ENCODE peak calls at places on chromosome 4, in seven cellular contexts. I is NCI-H1105, M is epithelial cell of esophagus, C is SK-MEL-5, L is Ammon's horn, T is glomerular endothelial cell, J is mucosa of descending colon. R is an unnamed sample.

GRCh38 chr4:47639531-47639930 is 154.5 kb downstream of the ATP10D start:
- DNase-seq in I (no peak), M (peak), C (no peak), L (no peak), T (no peak), J (no peak), R (no peak)

GRCh38 chr4:123449780-123450179 is 53.2 kb downstream of the SPRY1 start:
- DNase-seq in I (no peak), M (peak), C (peak), L (no peak), T (peak), J (no peak), R (peak)

GRCh38 chr4:165505991-165506779 is 127.4 kb downstream of the CPE start:
- DNase-seq in I (no peak), M (peak), C (no peak), L (no peak), T (no peak), J (no peak), R (no peak)

GRCh38 chr4:147103403-147103946 is 157.8 kb upstream of the TTC29 start:
- DNase-seq in I (no peak), M (peak), C (no peak), L (peak), T (no peak), J (no peak), R (peak)

GRCh38 chr4:19039816-19040215 is 1018.3 kb upstream of the LCORL start:
- DNase-seq in I (no peak), M (no peak), C (no peak), L (no peak), T (no peak), J (no peak), R (no peak)

GRCh38 chr4:37383579-37384229 is 139.2 kb downstream of the NWD2 start:
- DNase-seq in I (peak), M (peak), C (peak), L (peak), T (peak), J (no peak), R (peak)

GRCh38 chr4:85246055-85246454 is 228.9 kb upstream of the ARHGAP24 start:
- DNase-seq in I (no peak), M (no peak), C (no peak), L (no peak), T (no peak), J (peak), R (no peak)

GRCh38 chr4:52713456-52713937 is 37.7 kb downstream of the ERVMER34-1 start:
- DNase-seq in I (no peak), M (no peak), C (no peak), L (no peak), T (no peak), J (no peak), R (peak)

GRCh38 chr4:156663663-156664062 is 307.9 kb downstream of the PDGFC start:
- DNase-seq in I (no peak), M (no peak), C (no peak), L (no peak), T (no peak), J (no peak), R (no peak)